ENCODE peak calls at places on chromosomes 12 and 14, in eight cellular contexts. P, Z, K, T, I, O, Y and G are unnamed samples.

GRCh38 chr12:102921240-102921639 is 4.2 kb upstream of the PAH start:
- DNase-seq in Z (no peak), K (no peak), I (no peak), O (no peak), Y (no peak), T (no peak), P (no peak), G (no peak)

GRCh38 chr12:123106640-123107359 is 44.1 kb downstream of the PITPNM2 start:
- DNase-seq in Z (no peak), T (no peak), K (no peak), O (no peak), P (no peak), I (no peak), Y (no peak), G (no peak)

GRCh38 chr12:75666980-75667359 is 155.6 kb upstream of the KRR1 start:
- DNase-seq in Y (no peak), Z (no peak), K (peak), P (peak), O (peak), I (no peak), T (peak), G (no peak)

GRCh38 chr12:51980051-51980808 is 26.5 kb upstream of the TAMALIN start:
- DNase-seq in O (peak), Z (no peak), T (peak), Y (peak), I (peak), P (peak), K (peak), G (no peak)

GRCh38 chr14:89728964-89729363 is 225.6 kb downstream of the EFCAB11 start:
- DNase-seq in T (no peak), P (no peak), K (no peak), O (no peak), Z (no peak), Y (no peak), I (no peak), G (no peak)

GRCh38 chr14:59356783-59357182 is 108.4 kb downstream of the GPR135 start:
- DNase-seq in Y (no peak), O (no peak), K (no peak), I (no peak), P (no peak), T (no peak), Z (no peak), G (no peak)

GRCh38 chr12:1830981-1831930 is 10.9 kb downstream of the LRTM2 start:
- DNase-seq in K (peak), Z (peak), O (no peak), I (peak), Y (no peak), T (peak), P (no peak), G (no peak)

GRCh38 chr14:104795781-104796681 is 483 bp upstream of the AKT1 start:
- DNase-seq in O (no peak), Z (no peak), Y (peak), P (no peak), I (peak), K (no peak), T (no peak), G (no peak)

GRCh38 chr14:31926123-31926522 is 151.0 kb upstream of the ARHGAP5 start:
- DNase-seq in O (no peak), P (no peak), Z (no peak), T (peak), I (peak), Y (peak), K (peak), G (no peak)

GRCh38 chr14:24032727-24033418 is 18.9 kb upstream of the CARMIL3 start:
- DNase-seq in T (no peak), I (no peak), K (peak), P (peak), Y (no peak), O (no peak), Z (no peak), G (no peak)

GRCh38 chr12:29771786-29772185 is 12.0 kb downstream of the TMTC1 start:
- DNase-seq in K (no peak), O (no peak), T (no peak), Z (no peak), I (no peak), Y (no peak), P (no peak), G (no peak)

GRCh38 chr14:69039287-69039628 is 60.2 kb upstream of the ACTN1 start:
- DNase-seq in T (no peak), K (peak), O (no peak), Z (no peak), I (peak), P (no peak), Y (no peak), G (no peak)

GRCh38 chr14:104800600-104801283 is at the start of gene ZBTB42:
- DNase-seq in T (peak), Y (peak), O (no peak), Z (no peak), P (no peak), K (peak), I (no peak), G (no peak)